ENCODE peak calls at places on chromosomes 2 and 18, in nine cellular contexts. One of them, this sample, is unnamed. For H3K27me3 and H3K4me1, the result is how much of the 10 kb centered on the place peaks cover.

GRCh38 chr18:77123313-77124231 is 9.0 kb downstream of the MBP start:
- DNase-seq in endothelial cell of umbilical vein: no peak
- DNase-seq in breast epithelium: no peak
- DNase-seq in heart left ventricle: no peak
- DNase-seq in left lung: peak
- DNase-seq in CD4-positive, alpha-beta memory T cell: peak
- DNase-seq in pancreas: no peak
- DNase-seq in right lobe of liver: no peak
- DNase-seq in naive thymus-derived CD4-positive, alpha-beta T cell: peak
- DNase-seq in this sample: no peak

GRCh38 chr18:9950289-9951016 is 36.6 kb downstream of the VAPA start:
- DNase-seq in heart left ventricle: no peak
- DNase-seq in breast epithelium: no peak
- DNase-seq in endothelial cell of umbilical vein: no peak
- DNase-seq in left lung: no peak
- DNase-seq in right lobe of liver: no peak
- DNase-seq in pancreas: no peak
- DNase-seq in naive thymus-derived CD4-positive, alpha-beta T cell: no peak
- DNase-seq in CD4-positive, alpha-beta memory T cell: no peak
- DNase-seq in this sample: no peak

GRCh38 chr2:21052044-21052443 is 8.2 kb upstream of the APOB start:
- DNase-seq in endothelial cell of umbilical vein: no peak
- DNase-seq in heart left ventricle: no peak
- DNase-seq in CD4-positive, alpha-beta memory T cell: no peak
- DNase-seq in breast epithelium: no peak
- DNase-seq in right lobe of liver: peak
- DNase-seq in naive thymus-derived CD4-positive, alpha-beta T cell: no peak
- DNase-seq in left lung: no peak
- DNase-seq in pancreas: no peak
- DNase-seq in this sample: no peak

GRCh38 chr2:112583497-112584133 is 794 bp upstream of the CHCHD5 start:
- DNase-seq in naive thymus-derived CD4-positive, alpha-beta T cell: peak
- DNase-seq in CD4-positive, alpha-beta memory T cell: peak
- DNase-seq in left lung: no peak
- DNase-seq in heart left ventricle: no peak
- DNase-seq in breast epithelium: no peak
- DNase-seq in right lobe of liver: no peak
- DNase-seq in pancreas: no peak
- DNase-seq in endothelial cell of umbilical vein: peak
- DNase-seq in this sample: no peak

GRCh38 chr2:164430166-164430783 is 191.0 kb downstream of the GRB14 start:
- DNase-seq in endothelial cell of umbilical vein: peak
- DNase-seq in left lung: no peak
- DNase-seq in CD4-positive, alpha-beta memory T cell: no peak
- DNase-seq in naive thymus-derived CD4-positive, alpha-beta T cell: no peak
- DNase-seq in heart left ventricle: no peak
- DNase-seq in breast epithelium: no peak
- DNase-seq in pancreas: peak
- DNase-seq in right lobe of liver: no peak
- DNase-seq in this sample: no peak

GRCh38 chr2:232520489-232520888 is 301 bp downstream of the PRSS56 start:
- DNase-seq in endothelial cell of umbilical vein: no peak
- DNase-seq in naive thymus-derived CD4-positive, alpha-beta T cell: no peak
- DNase-seq in pancreas: no peak
- DNase-seq in left lung: no peak
- DNase-seq in heart left ventricle: no peak
- DNase-seq in CD4-positive, alpha-beta memory T cell: no peak
- DNase-seq in right lobe of liver: no peak
- DNase-seq in breast epithelium: no peak
- DNase-seq in this sample: no peak

GRCh38 chr2:169877406-169877805 is 50.2 kb downstream of the UBR3 start:
- DNase-seq in CD4-positive, alpha-beta memory T cell: no peak
- DNase-seq in breast epithelium: no peak
- DNase-seq in endothelial cell of umbilical vein: peak
- DNase-seq in pancreas: no peak
- DNase-seq in right lobe of liver: no peak
- DNase-seq in naive thymus-derived CD4-positive, alpha-beta T cell: no peak
- DNase-seq in left lung: no peak
- DNase-seq in heart left ventricle: no peak
- DNase-seq in this sample: no peak

GRCh38 chr2:174605687-174606086 is 8.1 kb upstream of the WIPF1 start:
- DNase-seq in CD4-positive, alpha-beta memory T cell: peak
- DNase-seq in breast epithelium: no peak
- DNase-seq in left lung: no peak
- DNase-seq in naive thymus-derived CD4-positive, alpha-beta T cell: no peak
- DNase-seq in pancreas: no peak
- DNase-seq in right lobe of liver: no peak
- DNase-seq in heart left ventricle: no peak
- DNase-seq in endothelial cell of umbilical vein: peak
- DNase-seq in this sample: no peak

GRCh38 chr2:233439191-233439590 is 84.9 kb downstream of the DGKD start:
- DNase-seq in endothelial cell of umbilical vein: no peak
- DNase-seq in breast epithelium: no peak
- DNase-seq in CD4-positive, alpha-beta memory T cell: no peak
- DNase-seq in heart left ventricle: peak
- DNase-seq in naive thymus-derived CD4-positive, alpha-beta T cell: no peak
- DNase-seq in right lobe of liver: peak
- DNase-seq in pancreas: no peak
- DNase-seq in left lung: no peak
- DNase-seq in this sample: no peak

GRCh38 chr2:188315750-188316149 is 24.1 kb downstream of the GULP1 start:
- DNase-seq in endothelial cell of umbilical vein: peak
- DNase-seq in breast epithelium: no peak
- DNase-seq in heart left ventricle: no peak
- DNase-seq in naive thymus-derived CD4-positive, alpha-beta T cell: no peak
- DNase-seq in pancreas: no peak
- DNase-seq in CD4-positive, alpha-beta memory T cell: no peak
- DNase-seq in right lobe of liver: no peak
- DNase-seq in left lung: no peak
- DNase-seq in this sample: no peak

DNA sequence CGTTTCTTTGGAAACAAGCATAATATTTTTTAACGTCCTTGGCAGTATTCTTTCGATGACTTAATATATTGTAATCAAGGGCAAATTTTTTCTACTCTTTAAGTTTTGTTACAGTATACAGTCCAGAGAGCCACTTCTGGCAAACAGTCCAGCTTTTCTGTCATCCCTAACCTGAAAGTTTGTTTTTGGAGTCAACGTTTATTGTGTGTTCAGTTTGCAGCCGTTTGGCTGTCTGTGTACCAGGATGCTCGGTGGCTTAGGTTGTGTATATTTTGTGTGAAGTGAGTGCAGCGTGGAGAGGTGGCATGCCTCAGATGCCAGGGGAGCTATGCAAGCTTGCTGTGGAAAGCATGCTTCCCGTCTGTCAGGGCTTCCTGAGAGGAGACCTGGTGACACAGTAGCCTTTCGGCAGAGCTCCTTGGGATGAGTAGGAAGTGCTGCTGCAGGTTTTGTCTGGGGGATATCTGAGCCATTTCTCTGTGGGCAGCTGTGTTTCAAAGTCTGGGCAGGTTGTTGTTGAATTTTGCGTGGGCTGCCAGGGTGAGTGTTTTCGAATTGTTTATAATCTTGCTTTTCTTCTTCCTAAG is 14.7 kb downstream of the MAP3K20 start:
- DNase-seq in breast epithelium: no peak
- DNase-seq in endothelial cell of umbilical vein: no peak
- DNase-seq in naive thymus-derived CD4-positive, alpha-beta T cell: no peak
- DNase-seq in right lobe of liver: peak
- DNase-seq in left lung: peak
- DNase-seq in CD4-positive, alpha-beta memory T cell: no peak
- DNase-seq in pancreas: no peak
- DNase-seq in heart left ventricle: peak
- DNase-seq in this sample: no peak
- H3K27ac ChIP-seq in breast epithelium: peak
- H3K27ac ChIP-seq in endothelial cell of umbilical vein: no peak
- H3K27ac ChIP-seq in naive thymus-derived CD4-positive, alpha-beta T cell: no peak
- H3K27ac ChIP-seq in right lobe of liver: peak
- H3K27ac ChIP-seq in left lung: peak
- H3K27ac ChIP-seq in CD4-positive, alpha-beta memory T cell: no peak
- H3K27ac ChIP-seq in pancreas: no peak
- H3K27ac ChIP-seq in heart left ventricle: peak
- H3K27ac ChIP-seq in this sample: peak

GRCh38 chr2:183024701-183025100 is 13.6 kb downstream of the NCKAP1 start:
- DNase-seq in heart left ventricle: no peak
- DNase-seq in left lung: no peak
- DNase-seq in CD4-positive, alpha-beta memory T cell: no peak
- DNase-seq in breast epithelium: no peak
- DNase-seq in pancreas: no peak
- DNase-seq in right lobe of liver: no peak
- DNase-seq in endothelial cell of umbilical vein: peak
- DNase-seq in naive thymus-derived CD4-positive, alpha-beta T cell: no peak
- DNase-seq in this sample: no peak
- H3K27me3 ChIP-seq in heart left ventricle: under half
- H3K27me3 ChIP-seq in left lung: under half
- H3K27me3 ChIP-seq in CD4-positive, alpha-beta memory T cell: under half
- H3K27me3 ChIP-seq in breast epithelium: under half
- H3K27me3 ChIP-seq in pancreas: under half
- H3K27me3 ChIP-seq in right lobe of liver: under half
- H3K27me3 ChIP-seq in endothelial cell of umbilical vein: under half
- H3K27me3 ChIP-seq in naive thymus-derived CD4-positive, alpha-beta T cell: under half
- H3K27me3 ChIP-seq in this sample: under half

DNA sequence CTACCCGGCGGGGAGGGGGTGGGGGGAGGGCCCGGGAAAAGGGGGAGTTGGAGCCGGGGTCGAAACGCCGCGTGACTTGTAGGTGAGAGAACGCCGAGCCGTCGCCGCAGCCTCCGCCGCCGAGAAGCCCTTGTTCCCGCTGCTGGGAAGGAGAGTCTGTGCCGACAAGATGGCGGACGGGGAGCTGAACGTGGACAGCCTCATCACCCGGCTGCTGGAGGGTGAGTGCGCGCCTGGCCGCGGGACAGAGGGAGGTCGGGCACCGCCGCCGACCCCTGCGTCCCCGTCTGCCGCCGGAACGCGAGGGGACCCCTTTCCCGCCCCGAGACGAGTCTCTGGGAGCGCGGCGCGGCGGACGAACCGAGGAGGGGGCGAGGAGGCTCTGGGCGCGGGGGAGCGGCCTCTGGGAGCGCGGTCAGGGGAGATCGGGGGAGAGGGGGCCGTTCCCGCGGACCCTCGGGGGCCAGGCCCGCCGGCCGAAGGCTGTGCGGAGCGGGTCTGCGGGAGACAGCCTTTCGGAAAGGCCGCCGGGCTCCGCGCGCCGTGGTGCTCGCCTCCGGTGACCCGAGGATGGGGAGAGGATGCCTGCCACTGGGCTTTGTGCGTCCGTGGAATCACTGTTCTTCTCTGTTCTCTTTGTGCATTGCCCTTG is 452 bp downstream of the PPP1CB start:
- DNase-seq in CD4-positive, alpha-beta memory T cell: peak
- DNase-seq in breast epithelium: no peak
- DNase-seq in pancreas: no peak
- DNase-seq in left lung: peak
- DNase-seq in right lobe of liver: no peak
- DNase-seq in heart left ventricle: peak
- DNase-seq in naive thymus-derived CD4-positive, alpha-beta T cell: no peak
- DNase-seq in endothelial cell of umbilical vein: no peak
- DNase-seq in this sample: peak
- H3K4me1 ChIP-seq in CD4-positive, alpha-beta memory T cell: half or more
- H3K4me1 ChIP-seq in breast epithelium: under half
- H3K4me1 ChIP-seq in pancreas: under half
- H3K4me1 ChIP-seq in left lung: half or more
- H3K4me1 ChIP-seq in right lobe of liver: under half
- H3K4me1 ChIP-seq in heart left ventricle: under half
- H3K4me1 ChIP-seq in naive thymus-derived CD4-positive, alpha-beta T cell: half or more
- H3K4me1 ChIP-seq in endothelial cell of umbilical vein: under half
- H3K4me1 ChIP-seq in this sample: half or more

GRCh38 chr2:85737481-85737880 is 16.3 kb upstream of the ATOH8 start:
- DNase-seq in right lobe of liver: peak
- DNase-seq in left lung: no peak
- DNase-seq in heart left ventricle: peak
- DNase-seq in pancreas: no peak
- DNase-seq in breast epithelium: peak
- DNase-seq in naive thymus-derived CD4-positive, alpha-beta T cell: no peak
- DNase-seq in endothelial cell of umbilical vein: no peak
- DNase-seq in CD4-positive, alpha-beta memory T cell: no peak
- DNase-seq in this sample: no peak
- H3K27ac ChIP-seq in right lobe of liver: peak
- H3K27ac ChIP-seq in left lung: no peak
- H3K27ac ChIP-seq in heart left ventricle: peak
- H3K27ac ChIP-seq in pancreas: no peak
- H3K27ac ChIP-seq in breast epithelium: peak
- H3K27ac ChIP-seq in naive thymus-derived CD4-positive, alpha-beta T cell: no peak
- H3K27ac ChIP-seq in endothelial cell of umbilical vein: no peak
- H3K27ac ChIP-seq in CD4-positive, alpha-beta memory T cell: no peak
- H3K27ac ChIP-seq in this sample: no peak

DNA sequence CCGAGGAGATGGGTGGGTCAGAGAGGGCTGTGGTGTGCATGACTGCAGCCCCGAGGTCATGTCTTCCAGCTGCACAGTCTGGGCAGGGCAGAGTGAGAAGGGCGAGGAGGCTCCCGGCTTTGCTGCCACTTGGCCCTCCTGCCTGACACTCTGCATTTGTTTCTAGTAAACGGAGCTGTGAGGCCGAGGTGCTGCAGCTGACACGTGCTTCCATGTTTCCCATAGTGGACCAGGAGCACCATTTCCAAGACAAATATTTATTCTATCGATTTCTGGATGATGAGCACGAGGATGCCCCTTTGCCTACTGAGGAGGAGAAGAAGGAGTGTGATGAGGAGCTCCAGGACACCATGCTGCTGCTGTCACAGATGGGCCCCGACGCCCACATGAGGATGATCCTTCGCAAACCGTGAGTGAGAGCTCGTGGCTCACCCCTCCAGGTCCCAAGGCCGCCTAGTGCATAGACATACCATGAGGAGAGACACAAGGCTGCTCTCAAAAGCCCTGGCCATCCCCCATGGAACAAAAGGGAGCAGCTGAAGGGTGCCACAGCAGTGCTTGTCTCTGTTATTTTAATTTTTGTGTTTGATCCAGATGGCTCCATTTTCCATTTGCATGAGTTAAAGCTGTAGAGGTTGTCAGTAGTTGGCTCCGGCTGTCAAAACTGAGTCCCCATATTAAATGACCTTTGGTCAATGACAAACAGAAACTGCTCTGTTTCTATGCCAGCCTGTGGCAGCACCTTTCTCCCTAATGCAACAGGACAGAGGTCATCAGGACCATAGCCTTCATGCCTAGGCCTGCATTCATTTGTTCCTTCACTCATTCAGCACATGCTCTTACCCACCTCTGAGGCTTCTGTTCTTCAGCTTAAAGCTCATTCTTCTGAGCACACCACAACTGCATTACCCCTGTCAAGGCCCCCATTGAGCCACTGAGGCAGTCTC is 108.3 kb upstream of the MAP3K20 start:
- DNase-seq in CD4-positive, alpha-beta memory T cell: no peak
- DNase-seq in left lung: no peak
- DNase-seq in pancreas: no peak
- DNase-seq in endothelial cell of umbilical vein: no peak
- DNase-seq in heart left ventricle: peak
- DNase-seq in breast epithelium: no peak
- DNase-seq in naive thymus-derived CD4-positive, alpha-beta T cell: no peak
- DNase-seq in right lobe of liver: peak
- DNase-seq in this sample: no peak
- H3K27me3 ChIP-seq in CD4-positive, alpha-beta memory T cell: under half
- H3K27me3 ChIP-seq in left lung: under half
- H3K27me3 ChIP-seq in pancreas: under half
- H3K27me3 ChIP-seq in endothelial cell of umbilical vein: under half
- H3K27me3 ChIP-seq in heart left ventricle: under half
- H3K27me3 ChIP-seq in breast epithelium: under half
- H3K27me3 ChIP-seq in naive thymus-derived CD4-positive, alpha-beta T cell: under half
- H3K27me3 ChIP-seq in right lobe of liver: under half
- H3K27me3 ChIP-seq in this sample: under half

GRCh38 chr2:213243189-213244044 is 40.8 kb upstream of the SPAG16 start:
- DNase-seq in endothelial cell of umbilical vein: no peak
- DNase-seq in naive thymus-derived CD4-positive, alpha-beta T cell: no peak
- DNase-seq in CD4-positive, alpha-beta memory T cell: no peak
- DNase-seq in pancreas: no peak
- DNase-seq in right lobe of liver: no peak
- DNase-seq in breast epithelium: no peak
- DNase-seq in left lung: no peak
- DNase-seq in heart left ventricle: no peak
- DNase-seq in this sample: no peak
- H3K4me1 ChIP-seq in endothelial cell of umbilical vein: under half
- H3K4me1 ChIP-seq in naive thymus-derived CD4-positive, alpha-beta T cell: under half
- H3K4me1 ChIP-seq in CD4-positive, alpha-beta memory T cell: under half
- H3K4me1 ChIP-seq in pancreas: under half
- H3K4me1 ChIP-seq in right lobe of liver: under half
- H3K4me1 ChIP-seq in breast epithelium: under half
- H3K4me1 ChIP-seq in left lung: under half
- H3K4me1 ChIP-seq in heart left ventricle: under half
- H3K4me1 ChIP-seq in this sample: under half